ENCODE peak calls at places on chromosome 20, in ten cellular contexts. Q is psoas muscle, P is GM23248, Y is iPS DF 6.9, F is Peyer's patch, E is small intestine, S is Panc1, G is tibial nerve, Z is mesendoderm, V is endothelial cell of umbilical vein. A is an unnamed sample. For H3K27me3, the result is how much of the 10 kb centered on the place peaks cover.

GRCh38 chr20:24658920-24659660 is 189.7 kb downstream of the SYNDIG1 start:
- DNase-seq in Z (no peak), F (no peak), S (no peak), Y (no peak), Q (no peak), V (no peak), G (no peak), P (no peak), E (no peak), A (no peak)

GRCh38 chr20:43102394-43102793 is 87.3 kb downstream of the PTPRT start:
- DNase-seq in V (no peak), F (no peak), Q (no peak), G (no peak), S (no peak), Y (peak), P (no peak), E (no peak), Z (peak), A (no peak)

GRCh38 chr20:1336699-1337387 is 7.9 kb upstream of the SDCBP2 start:
- DNase-seq in Z (no peak), S (no peak), Y (no peak), Q (peak), E (peak), P (peak), F (no peak), V (peak), G (no peak), A (peak)

GRCh38 chr20:45350217-45350616 is 2.0 kb upstream of the SDC4 start:
- DNase-seq in Y (no peak), P (no peak), G (no peak), E (no peak), S (no peak), F (no peak), Z (no peak), Q (no peak), V (no peak), A (no peak)

GRCh38 chr20:8449120-8449519 is 317.1 kb downstream of the PLCB1 start:
- DNase-seq in Y (no peak), Q (no peak), G (no peak), Z (no peak), F (no peak), P (peak), E (no peak), V (no peak), S (no peak), A (no peak)

GRCh38 chr20:32959351-32960221 is 44.6 kb downstream of the SUN5 start:
- DNase-seq in P (no peak), Q (no peak), G (no peak), Y (no peak), F (no peak), V (no peak), S (no peak), Z (peak), E (no peak), A (no peak)

GRCh38 chr20:59004493-59004762 is 2.6 kb downstream of the CTSZ start:
- DNase-seq in F (no peak), G (peak), Q (peak), P (no peak), Y (no peak), E (no peak), V (no peak), S (no peak), Z (no peak), A (peak)

GRCh38 chr20:51497542-51498467 is 44.7 kb downstream of the NFATC2 start:
- DNase-seq in V (peak), Y (no peak), E (no peak), F (peak), G (peak), Z (no peak), P (peak), S (no peak), Q (peak), A (no peak)

GRCh38 chr20:40265872-40266533 is 423.0 kb downstream of the MAFB start:
- DNase-seq in S (no peak), F (no peak), E (peak), P (peak), G (no peak), V (peak), Q (no peak), Z (peak), Y (no peak), A (no peak)

GRCh38 chr20:2619961-2620595 is 32.4 kb upstream of the NOP56 start:
- DNase-seq in S (no peak), Y (no peak), V (no peak), Q (no peak), P (peak), E (no peak), F (no peak), Z (no peak), G (no peak), A (no peak)

GRCh38 chr20:4109587-4109986 is 94.2 kb upstream of the RNF24 start:
- DNase-seq in S (no peak), F (no peak), Z (no peak), Q (no peak), V (no peak), Y (no peak), G (no peak), P (peak), E (no peak), A (no peak)

GRCh38 chr20:3813758-3814581 is 6.4 kb upstream of the AP5S1 start:
- DNase-seq in Y (no peak), Q (no peak), Z (no peak), E (peak), S (no peak), V (no peak), F (no peak), G (no peak), P (no peak), A (no peak)

GRCh38 chr20:51789434-51789833 is 12.9 kb downstream of the SALL4 start:
- DNase-seq in G (no peak), Y (no peak), P (no peak), Q (no peak), S (no peak), F (no peak), V (no peak), E (no peak), Z (no peak), A (no peak)

GRCh38 chr20:2986466-2986865 is 57.0 kb upstream of the GNRH2 start:
- DNase-seq in P (peak), Z (no peak), F (no peak), Y (no peak), S (no peak), V (no peak), G (no peak), E (no peak), Q (peak), A (no peak)

GRCh38 chr20:3349786-3350185 is 57.7 kb downstream of the DNAAF9 start:
- DNase-seq in P (no peak), E (no peak), Y (no peak), S (no peak), V (no peak), Q (no peak), F (no peak), G (no peak), Z (no peak), A (no peak)

GRCh38 chr20:50278684-50279531 is 88.3 kb downstream of the CEBPB start:
- DNase-seq in G (peak), V (no peak), S (no peak), Y (no peak), P (peak), F (peak), E (peak), Z (no peak), Q (peak), A (no peak)

GRCh38 chr20:33059136-33059535 is 5.4 kb downstream of the BPIFB3 start:
- DNase-seq in F (no peak), V (no peak), S (no peak), E (no peak), G (no peak), Y (no peak), Q (no peak), Z (no peak), P (no peak), A (no peak)

GRCh38 chr20:24479595-24479994 is 10.2 kb downstream of the SYNDIG1 start:
- DNase-seq in E (no peak), Q (no peak), Y (no peak), Z (no peak), P (no peak), F (no peak), V (no peak), G (no peak), S (no peak), A (no peak)

GRCh38 chr20:53413188-53413631 is 180.4 kb downstream of the ZNF217 start:
- DNase-seq in S (peak), F (peak), P (no peak), E (peak), Z (peak), Q (no peak), Y (peak), V (no peak), G (no peak), A (no peak)

GRCh38 chr20:35146299-35146921 is 726 bp downstream of the EDEM2 start:
- DNase-seq in F (peak), G (no peak), P (peak), Q (no peak), S (no peak), Y (no peak), V (peak), Z (peak), E (no peak), A (no peak)

GRCh38 chr20:25220021-25220730 is 24.7 kb downstream of the ENTPD6 start:
- DNase-seq in Y (no peak), Q (no peak), F (no peak), P (no peak), G (peak), S (no peak), V (no peak), E (no peak), Z (no peak), A (no peak)

DNA sequence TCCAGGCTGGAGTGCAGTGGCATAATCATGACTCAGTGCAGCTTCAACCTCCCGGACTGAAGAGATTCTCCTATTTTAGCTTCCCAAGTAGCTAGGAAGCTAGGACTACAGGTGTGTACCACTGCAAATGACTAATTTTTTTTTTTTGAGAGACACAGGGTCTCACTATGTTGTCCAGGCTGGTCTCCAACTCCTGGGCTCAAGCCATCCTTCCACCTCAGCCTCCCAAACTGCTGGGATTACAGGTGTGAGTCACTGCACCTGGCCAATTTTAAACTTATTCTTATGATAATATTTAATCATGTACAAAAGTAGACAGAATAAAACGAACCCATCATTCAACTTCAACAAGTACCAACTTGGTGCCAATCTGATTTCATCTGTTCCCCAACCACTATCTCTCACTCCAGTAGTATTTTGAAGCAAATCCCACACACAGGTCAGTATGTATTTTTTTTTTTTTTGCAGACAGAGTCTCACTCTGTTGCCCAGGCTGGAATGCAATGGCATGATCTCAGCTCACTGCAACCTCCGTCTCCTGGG is 32.5 kb downstream of the BCL2L1 start:
- DNase-seq in Z (no peak), Y (no peak), Q (no peak), P (no peak), G (no peak), V (no peak), E (no peak), S (no peak), F (no peak), A (no peak)
- H3K4me3 ChIP-seq in Z (no peak), Y (no peak), Q (no peak), P (no peak), G (no peak), V (no peak), E (no peak), S (no peak), F (no peak), A (no peak)

GRCh38 chr20:48411906-48412305 is 415.9 kb downstream of the PREX1 start:
- DNase-seq in S (no peak), Z (no peak), P (no peak), E (no peak), V (no peak), Q (no peak), F (no peak), Y (no peak), G (no peak), A (no peak)

GRCh38 chr20:48407710-48408109 is 420.1 kb downstream of the PREX1 start:
- DNase-seq in E (no peak), V (no peak), F (no peak), Q (no peak), S (no peak), P (no peak), Y (no peak), G (no peak), Z (no peak), A (no peak)

GRCh38 chr20:48406462-48407235 is 421.1 kb downstream of the PREX1 start:
- DNase-seq in P (no peak), Q (no peak), V (no peak), G (no peak), F (no peak), S (no peak), E (no peak), Z (no peak), Y (no peak), A (no peak)

GRCh38 chr20:48409216-48409615 is 418.6 kb downstream of the PREX1 start:
- DNase-seq in V (no peak), G (no peak), Y (no peak), F (no peak), S (no peak), E (no peak), Q (no peak), P (no peak), Z (no peak), A (no peak)

GRCh38 chr20:48411265-48411664 is 416.5 kb downstream of the PREX1 start:
- DNase-seq in G (no peak), S (no peak), P (no peak), E (no peak), F (no peak), Y (no peak), V (no peak), Z (no peak), Q (no peak), A (no peak)
- H3K27me3 ChIP-seq in G (under half), S (under half), P (under half), E (under half), F (under half), Y (under half), V (under half), Z (under half), Q (under half), A (under half)

GRCh38 chr20:19934792-19935491 is 82.2 kb upstream of the NAA20 start:
- DNase-seq in E (peak), Z (no peak), P (no peak), Q (peak), V (peak), S (no peak), Y (no peak), G (peak), F (peak), A (peak)

GRCh38 chr20:19938421-19938787 is 78.8 kb upstream of the NAA20 start:
- DNase-seq in Q (no peak), E (no peak), F (no peak), Y (no peak), S (no peak), G (no peak), Z (no peak), V (no peak), P (no peak), A (no peak)

GRCh38 chr20:19935842-19936241 is 81.3 kb upstream of the NAA20 start:
- DNase-seq in Q (no peak), F (no peak), V (no peak), S (no peak), E (peak), Y (no peak), Z (no peak), P (no peak), G (no peak), A (no peak)

GRCh38 chr20:19937651-19938420 is 79.3 kb upstream of the NAA20 start:
- DNase-seq in Q (no peak), F (no peak), E (no peak), G (no peak), P (no peak), Z (no peak), Y (no peak), V (no peak), S (no peak), A (no peak)

DNA sequence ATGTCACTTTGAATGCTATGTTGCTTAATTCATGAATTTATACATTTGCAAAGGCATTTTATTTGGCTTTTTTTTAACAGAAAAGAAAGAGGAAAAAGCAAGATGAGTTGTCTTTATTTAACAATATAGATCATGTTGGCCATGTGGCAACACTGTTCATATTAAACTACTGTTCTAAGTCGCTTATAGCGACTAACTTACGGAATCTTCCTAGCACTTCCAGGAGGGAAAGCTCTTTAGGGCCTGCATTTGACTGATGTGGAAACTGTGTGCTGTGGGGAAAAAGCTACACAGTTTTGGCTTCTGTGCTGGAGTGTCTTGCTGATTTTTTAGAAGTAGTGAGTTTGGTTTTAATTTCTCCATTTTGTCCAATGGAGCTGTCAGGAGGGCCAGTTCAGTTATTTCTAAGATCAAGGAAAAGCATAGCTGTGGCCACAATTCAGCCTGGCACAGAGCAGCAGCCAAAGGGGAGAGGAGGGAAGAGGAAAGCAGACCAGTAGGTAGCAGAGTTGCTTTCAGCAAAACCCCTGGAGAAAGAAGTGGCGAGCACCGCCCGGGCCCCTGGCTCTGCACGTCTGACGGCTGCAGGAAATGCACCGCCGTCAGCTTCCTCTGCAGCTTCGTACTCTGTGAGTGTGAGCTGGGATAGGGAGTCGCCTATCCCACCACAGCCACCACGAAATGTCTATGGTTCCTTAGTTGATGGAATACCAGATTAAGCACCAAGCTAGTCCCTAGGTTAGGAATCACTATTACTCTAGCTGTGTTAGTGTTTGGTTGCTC is 80.2 kb upstream of the NAA20 start:
- DNase-seq in Q (no peak), S (no peak), E (no peak), Y (no peak), V (peak), Z (no peak), P (no peak), G (no peak), F (peak), A (no peak)
- H3K4me3 ChIP-seq in Q (peak), S (no peak), E (no peak), Y (no peak), V (no peak), Z (no peak), P (no peak), G (no peak), F (peak), A (no peak)

GRCh38 chr20:62235777-62236157 is 2.6 kb upstream of the OSBPL2 start:
- DNase-seq in V (no peak), Y (no peak), Z (no peak), P (no peak), Q (no peak), S (no peak), F (no peak), G (no peak), E (no peak), A (no peak)
- H3K27me3 ChIP-seq in V (under half), Y (under half), Z (under half), P (under half), Q (under half), S (under half), F (under half), G (under half), E (under half), A (under half)

GRCh38 chr20:62054451-62054953 is 11.2 kb downstream of the TAF4 start:
- DNase-seq in Q (no peak), Z (no peak), G (no peak), E (no peak), F (no peak), P (no peak), S (no peak), Y (no peak), V (no peak), A (peak)

GRCh38 chr20:62056377-62056776 is 9.3 kb downstream of the TAF4 start:
- DNase-seq in P (no peak), S (no peak), Z (no peak), Y (no peak), F (no peak), G (no peak), V (no peak), Q (no peak), E (no peak), A (no peak)

GRCh38 chr20:62053465-62054196 is 12.1 kb downstream of the TAF4 start:
- DNase-seq in E (no peak), Z (no peak), S (no peak), G (no peak), V (no peak), Q (no peak), Y (no peak), P (no peak), F (no peak), A (no peak)

GRCh38 chr20:62056975-62057374 is 8.7 kb downstream of the TAF4 start:
- DNase-seq in S (no peak), V (no peak), Y (no peak), Z (no peak), P (no peak), E (no peak), G (no peak), Q (no peak), F (no peak), A (no peak)

DNA sequence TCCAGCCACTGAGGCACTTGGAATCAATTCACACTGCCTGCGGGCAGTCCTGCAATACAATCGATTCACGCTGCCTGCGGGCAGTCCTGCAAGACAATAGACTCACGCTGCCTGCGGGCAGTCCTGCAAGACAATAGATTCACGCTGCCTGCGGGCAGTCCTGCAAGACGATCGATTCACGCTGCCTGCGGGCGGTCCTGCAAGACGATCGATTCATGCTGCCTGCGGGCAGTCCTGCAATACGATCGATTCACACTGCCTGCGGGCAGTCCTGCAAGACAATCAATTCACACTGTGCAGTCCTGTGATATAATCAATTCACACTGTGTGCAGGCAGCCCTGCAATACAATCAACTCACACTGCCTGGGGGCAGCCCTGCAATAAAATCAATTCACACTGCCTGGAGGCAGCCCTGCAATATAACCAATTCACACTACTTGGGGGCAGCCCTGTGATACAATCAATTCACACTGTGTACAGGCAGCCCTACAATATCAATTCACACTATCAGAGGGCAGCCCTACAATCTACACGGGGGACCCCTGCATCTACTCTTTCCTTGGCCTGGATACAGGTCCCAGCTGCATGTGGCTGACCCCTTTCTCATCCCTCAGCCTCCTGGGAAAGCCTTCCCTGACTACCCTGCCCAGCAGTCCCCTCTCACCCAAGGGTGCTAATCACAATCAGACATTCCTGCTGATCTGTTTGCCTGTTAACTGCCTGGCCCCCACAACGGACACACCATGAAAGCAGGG is 10.4 kb downstream of the TAF4 start:
- DNase-seq in G (no peak), Q (no peak), P (no peak), Y (no peak), V (no peak), E (no peak), Z (no peak), F (no peak), S (no peak), A (no peak)
- H3K4me3 ChIP-seq in G (no peak), Q (no peak), P (no peak), Y (no peak), V (no peak), E (no peak), Z (no peak), F (no peak), S (no peak), A (no peak)

DNA sequence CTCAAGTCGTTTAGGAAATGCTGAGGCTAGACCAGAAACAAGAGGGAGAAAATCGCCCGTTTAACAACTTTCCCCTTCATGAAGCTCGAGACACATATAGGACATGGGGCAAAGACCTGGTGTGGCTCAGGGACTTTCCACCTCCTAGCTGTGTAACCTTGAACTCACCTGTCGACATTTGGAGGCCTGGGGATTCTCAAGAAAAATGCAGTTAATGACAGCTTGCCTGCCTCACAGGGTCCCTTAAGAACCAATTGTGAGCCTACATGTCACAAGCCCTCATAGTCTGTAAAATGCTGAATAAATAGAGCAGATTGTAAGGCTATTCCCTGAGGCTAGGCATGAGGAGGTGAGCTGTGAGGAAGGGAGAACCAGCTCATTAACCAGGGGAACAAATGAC is 35.1 kb downstream of the MGME1 start:
- DNase-seq in Y (no peak), G (no peak), F (no peak), P (no peak), Q (no peak), Z (no peak), E (no peak), V (no peak), S (no peak), A (no peak)
- H3K27me3 ChIP-seq in Y (under half), G (under half), F (under half), P (under half), Q (under half), Z (under half), E (under half), V (under half), S (under half), A (under half)

GRCh38 chr20:64057628-64058498 is 5.1 kb upstream of the TCEA2 start:
- DNase-seq in V (peak), Y (no peak), P (peak), Z (peak), Q (peak), G (peak), F (peak), S (no peak), E (peak), A (no peak)
- H3K4me3 ChIP-seq in V (no peak), Y (no peak), P (no peak), Z (no peak), Q (peak), G (no peak), F (no peak), S (no peak), E (no peak), A (no peak)

GRCh38 chr20:64150756-64151633 is 13.3 kb upstream of the MYT1 start:
- DNase-seq in G (no peak), Q (no peak), S (no peak), Z (no peak), P (no peak), F (no peak), E (no peak), V (no peak), Y (no peak), A (peak)
- H3K27me3 ChIP-seq in G (under half), Q (under half), S (under half), Z (under half), P (under half), F (under half), E (under half), V (under half), Y (under half), A (under half)

A was measured in ascending aorta.